ENCODE peak calls at places on chromosome 6, in four cellular contexts. S is WTC11, P is K562, Q is GM12878. V is an unnamed sample.

GRCh38 chr6:129875610-129876515 is 14.7 kb upstream of the TMEM244 start:
- DNase-seq in P (no peak), Q (peak), S (no peak), V (no peak)

GRCh38 chr6:35585688-35586087 is 73.0 kb upstream of the TULP1 start:
- DNase-seq in Q (no peak), S (no peak), P (no peak), V (no peak)

GRCh38 chr6:69581576-69581975 is 215.2 kb downstream of the LMBRD1 start:
- DNase-seq in P (no peak), Q (no peak), S (no peak), V (no peak)

GRCh38 chr6:158170656-158171081 is 2.5 kb downstream of the GTF2H5 start:
- DNase-seq in P (no peak), S (no peak), Q (no peak), V (no peak)

GRCh38 chr6:143939364-143939763 is 68.7 kb downstream of the PLAGL1 start:
- DNase-seq in P (no peak), Q (no peak), S (no peak), V (no peak)

GRCh38 chr6:34924831-34925613 is 36.0 kb downstream of the ANKS1A start:
- DNase-seq in S (no peak), P (no peak), Q (no peak), V (no peak)

GRCh38 chr6:157392927-157393666 is 12.1 kb downstream of the ZDHHC14 start:
- DNase-seq in S (no peak), Q (no peak), P (peak), V (no peak)

GRCh38 chr6:125363360-125364121 is 61.8 kb upstream of the HDDC2 start:
- DNase-seq in Q (no peak), S (peak), P (peak), V (peak)

GRCh38 chr6:79718509-79719247 is 87.5 kb downstream of the SH3BGRL2 start:
- DNase-seq in S (no peak), Q (no peak), P (no peak), V (no peak)

GRCh38 chr6:111523484-111524166 is 40.6 kb upstream of the REV3L start:
- DNase-seq in Q (no peak), S (no peak), P (no peak), V (no peak)

GRCh38 chr6:29737707-29738630 is 14.7 kb downstream of the HLA-F start:
- DNase-seq in P (peak), S (peak), Q (no peak), V (no peak)

GRCh38 chr6:137878810-137879285 is 11.8 kb downstream of the TNFAIP3 start:
- DNase-seq in Q (no peak), P (no peak), S (peak), V (peak)

GRCh38 chr6:111353914-111354464 is 129.0 kb downstream of the REV3L start:
- DNase-seq in S (no peak), P (no peak), Q (no peak), V (no peak)

GRCh38 chr6:146265051-146265450 is 236.2 kb downstream of the GRM1 start:
- DNase-seq in S (no peak), Q (no peak), P (no peak), V (no peak)

GRCh38 chr6:137755284-137755683 is 111.8 kb upstream of the TNFAIP3 start:
- DNase-seq in P (no peak), Q (no peak), S (no peak), V (no peak)

GRCh38 chr6:16121339-16121738 is 7.5 kb upstream of the MYLIP start:
- DNase-seq in P (no peak), S (no peak), Q (no peak), V (no peak)

GRCh38 chr6:148779142-148779562 is 32.3 kb downstream of the UST start:
- DNase-seq in S (no peak), P (no peak), Q (no peak), V (no peak)

GRCh38 chr6:161546632-161547031 is 272.8 kb upstream of the AGPAT4 start:
- DNase-seq in Q (no peak), S (no peak), P (no peak), V (no peak)

GRCh38 chr6:43916924-43917877 is 147.2 kb downstream of the VEGFA start:
- DNase-seq in Q (no peak), P (no peak), S (no peak), V (no peak)

GRCh38 chr6:36718560-36718959 is 20.9 kb downstream of the RAB44 start:
- DNase-seq in Q (no peak), S (no peak), P (no peak), V (no peak)

GRCh38 chr6:63449714-63450113 is 122.6 kb upstream of the LOC128125822 start:
- DNase-seq in P (no peak), Q (no peak), S (no peak), V (no peak)

GRCh38 chr6:117444600-117444999 is 18.9 kb upstream of the ROS1 start:
- DNase-seq in S (no peak), P (no peak), Q (no peak), V (no peak)

GRCh38 chr6:83868639-83869038 is 9.2 kb downstream of the CYB5R4 start:
- DNase-seq in Q (no peak), S (no peak), P (no peak), V (no peak)

GRCh38 chr6:63305278-63305677 is 14.5 kb downstream of the LGSN start:
- DNase-seq in S (no peak), Q (no peak), P (no peak), V (no peak)

GRCh38 chr6:14275493-14275851 is 157.9 kb downstream of the CD83 start:
- DNase-seq in S (no peak), Q (no peak), P (no peak), V (no peak)

GRCh38 chr6:43698584-43699349 is 11.2 kb upstream of the MRPS18A start:
- DNase-seq in P (no peak), Q (no peak), S (no peak), V (no peak)

GRCh38 chr6:3001773-3002293 is 2.1 kb downstream of the NQO2 start:
- DNase-seq in S (no peak), Q (no peak), P (peak), V (no peak)

GRCh38 chr6:93474733-93475179 is 55.4 kb upstream of the EPHA7 start:
- DNase-seq in P (no peak), S (no peak), Q (no peak), V (no peak)

GRCh38 chr6:69673298-69673697 is 123.5 kb downstream of the LMBRD1 start:
- DNase-seq in Q (no peak), S (no peak), P (peak), V (no peak)

GRCh38 chr6:169942173-169942572 is 190.8 kb downstream of the ERMARD start:
- DNase-seq in Q (no peak), P (no peak), S (no peak), V (no peak)

GRCh38 chr6:106128981-106129761 is 43.0 kb downstream of the PRDM1 start:
- DNase-seq in P (peak), S (no peak), Q (no peak), V (no peak)

GRCh38 chr6:111776236-111777189 is 96.7 kb downstream of the FYN start:
- DNase-seq in P (no peak), Q (no peak), S (no peak), V (no peak)

GRCh38 chr6:117771403-117771802 is 96.1 kb downstream of the NUS1 start:
- DNase-seq in S (no peak), Q (peak), P (no peak), V (no peak)

GRCh38 chr6:27205375-27206278 is 41.9 kb upstream of the PRSS16 start:
- DNase-seq in S (peak), P (peak), Q (no peak), V (no peak)

GRCh38 chr6:7292856-7293255 is 20.1 kb downstream of the SSR1 start:
- DNase-seq in P (no peak), S (no peak), Q (no peak), V (no peak)

GRCh38 chr6:104995989-104996617 is 39.2 kb downstream of the LIN28B start:
- DNase-seq in Q (no peak), S (no peak), P (peak), V (no peak)

GRCh38 chr6:126156973-126157372 is 170.6 kb downstream of the TRMT11 start:
- DNase-seq in P (peak), S (no peak), Q (peak), V (no peak)

GRCh38 chr6:3229566-3230274 is 2.3 kb upstream of the TUBB2B start:
- DNase-seq in P (peak), Q (no peak), S (peak), V (no peak)

GRCh38 chr6:192313-192664 is 100.0 kb upstream of the DUSP22 start:
- DNase-seq in Q (no peak), P (no peak), S (no peak), V (no peak)

GRCh38 chr6:115735610-115736009 is 325.1 kb downstream of the FRK start:
- DNase-seq in S (no peak), P (no peak), Q (no peak), V (no peak)

GRCh38 chr6:115740907-115741306 is 319.8 kb downstream of the FRK start:
- DNase-seq in S (no peak), Q (no peak), P (no peak), V (no peak)
- TF ChIP-seq ATF2 in S (no peak), Q (no peak), P (no peak), V (no peak)

GRCh38 chr6:166565084-166565651 is 21.3 kb downstream of the RAMACL start:
- DNase-seq in P (no peak), Q (no peak), S (no peak), V (no peak)

GRCh38 chr6:166569206-166569605 is 17.3 kb downstream of the RAMACL start:
- DNase-seq in P (no peak), S (no peak), Q (no peak), V (no peak)

GRCh38 chr6:166566026-166567011 is 20.2 kb downstream of the RAMACL start:
- DNase-seq in S (no peak), P (no peak), Q (no peak), V (no peak)

GRCh38 chr6:166567813-166568212 is 18.7 kb downstream of the RAMACL start:
- DNase-seq in P (no peak), Q (no peak), S (no peak), V (no peak)

GRCh38 chr6:166567107-166567506 is 19.4 kb downstream of the RAMACL start:
- DNase-seq in S (no peak), P (no peak), Q (no peak), V (no peak)
- TF ChIP-seq ATF2 in S (no peak), P (no peak), Q (no peak), V (no peak)

GRCh38 chr6:56242343-56242742 is 5.0 kb downstream of the COL21A1 start:
- DNase-seq in P (no peak), S (no peak), Q (no peak), V (no peak)
- TF ChIP-seq ATF2 in P (no peak), S (no peak), Q (no peak), V (no peak)

GRCh38 chr6:45543298-45544235 is 165.8 kb upstream of the SUPT3H start:
- DNase-seq in Q (no peak), P (no peak), S (no peak), V (no peak)
- TF ChIP-seq ATF2 in Q (no peak), P (no peak), S (no peak), V (no peak)

V was measured in H1.